ENCODE peak calls at places on chromosomes 1 and 21, in ten cellular contexts. E is HCT116, L is suprapubic skin, M is spleen, A is GM23338, O is transverse colon, J is HepG2, W is H1, Z is Panc1, R is upper lobe of left lung. U is an unnamed sample.

GRCh38 chr1:208988811-208989222 is 594.7 kb upstream of the CAMK1G start:
- DNase-seq in E (no peak), M (no peak), L (no peak), A (no peak), W (no peak), Z (no peak), O (peak; percentile 11), J (no peak), R (no peak), U (no peak)

GRCh38 chr1:182684128-182684828 is at the start of gene RGS8:
- DNase-seq in O (no peak), L (no peak), R (peak; percentile 51), Z (no peak), J (no peak), W (no peak), M (no peak), A (peak; percentile 57), E (no peak), U (no peak)

GRCh38 chr1:77473690-77474089 is 191.9 kb downstream of the AK5 start:
- DNase-seq in M (no peak), E (no peak), R (no peak), Z (peak; percentile 8), L (no peak), J (no peak), W (no peak), O (no peak), A (no peak), U (no peak)

GRCh38 chr1:111565079-111565478 is 54.5 kb upstream of the RAP1A start:
- DNase-seq in M (no peak), Z (no peak), R (no peak), L (no peak), W (no peak), E (no peak), J (no peak), A (no peak), O (no peak), U (no peak)

GRCh38 chr1:6033986-6034749 is 11.5 kb upstream of the KCNAB2 start:
- DNase-seq in J (peak; percentile 49), L (no peak), O (peak; percentile 46), M (peak; percentile 86), E (no peak), W (no peak), Z (no peak), A (peak; percentile 84), R (no peak), U (no peak)

GRCh38 chr21:39696620-39697019 is 48.4 kb upstream of the IGSF5 start:
- DNase-seq in Z (no peak), J (no peak), M (no peak), O (peak; percentile 50), R (no peak), A (no peak), W (no peak), L (no peak), E (no peak), U (no peak)

GRCh38 chr1:214958491-214958890 is 124.0 kb upstream of the KCNK2 start:
- DNase-seq in J (no peak), Z (no peak), O (no peak), E (no peak), L (no peak), R (no peak), M (no peak), W (no peak), A (no peak), U (no peak)

GRCh38 chr1:103111926-103112325 is 3.6 kb upstream of the COL11A1 start:
- DNase-seq in L (no peak), Z (no peak), E (no peak), J (no peak), A (no peak), O (no peak), M (no peak), R (no peak), W (no peak), U (no peak)

GRCh38 chr21:15868940-15869339 is 139.2 kb downstream of the USP25 start:
- DNase-seq in L (no peak), J (no peak), Z (no peak), O (no peak), W (no peak), A (no peak), M (no peak), E (no peak), R (no peak), U (no peak)

GRCh38 chr1:181179980-181180964 is 91.8 kb downstream of the IER5 start:
- DNase-seq in E (no peak), W (no peak), M (no peak), O (no peak), Z (no peak), A (peak; percentile 83), L (peak; percentile 74), R (no peak), J (no peak), U (no peak)

GRCh38 chr1:13774121-13774520 is 74.1 kb downstream of the PRDM2 start:
- DNase-seq in L (no peak), M (no peak), R (no peak), A (no peak), E (no peak), Z (no peak), W (no peak), J (no peak), O (no peak), U (no peak)

GRCh38 chr1:58818075-58818474 is 34.2 kb upstream of the JUN start:
- DNase-seq in A (no peak), J (no peak), M (no peak), R (no peak), W (no peak), E (no peak), L (no peak), Z (peak; percentile 73), O (no peak), U (no peak)

GRCh38 chr1:25117233-25117823 is 115.0 kb downstream of the SYF2 start:
- DNase-seq in R (no peak), O (peak; percentile 59), J (peak; percentile 60), M (no peak), W (peak; percentile 38), Z (no peak), E (peak; percentile 48), L (no peak), A (peak; percentile 84), U (peak; percentile 15)

GRCh38 chr1:50923564-50923963 is 36.5 kb downstream of the FAF1 start:
- DNase-seq in O (no peak), Z (no peak), E (no peak), M (no peak), R (no peak), A (no peak), L (no peak), W (no peak), J (no peak), U (no peak)

GRCh38 chr1:223730471-223730870 is 18.1 kb downstream of the CAPN2 start:
- DNase-seq in J (no peak), L (no peak), A (peak; percentile 49), M (no peak), O (no peak), R (no peak), W (no peak), E (no peak), Z (no peak), U (no peak)

GRCh38 chr1:223731076-223731770 is 18.9 kb downstream of the CAPN2 start:
- DNase-seq in Z (no peak), M (no peak), L (no peak), W (no peak), O (peak; percentile 46), A (no peak), J (no peak), R (no peak), E (no peak), U (no peak)

GRCh38 chr1:223732993-223733798 is 20.9 kb downstream of the CAPN2 start:
- DNase-seq in E (no peak), R (no peak), W (no peak), O (no peak), A (no peak), J (peak; percentile 23), L (no peak), M (no peak), Z (no peak), U (no peak)

GRCh38 chr1:223727541-223727940 is 15.2 kb downstream of the CAPN2 start:
- DNase-seq in W (no peak), O (no peak), E (no peak), Z (no peak), M (no peak), R (no peak), L (no peak), A (no peak), J (no peak), U (no peak)

DNA sequence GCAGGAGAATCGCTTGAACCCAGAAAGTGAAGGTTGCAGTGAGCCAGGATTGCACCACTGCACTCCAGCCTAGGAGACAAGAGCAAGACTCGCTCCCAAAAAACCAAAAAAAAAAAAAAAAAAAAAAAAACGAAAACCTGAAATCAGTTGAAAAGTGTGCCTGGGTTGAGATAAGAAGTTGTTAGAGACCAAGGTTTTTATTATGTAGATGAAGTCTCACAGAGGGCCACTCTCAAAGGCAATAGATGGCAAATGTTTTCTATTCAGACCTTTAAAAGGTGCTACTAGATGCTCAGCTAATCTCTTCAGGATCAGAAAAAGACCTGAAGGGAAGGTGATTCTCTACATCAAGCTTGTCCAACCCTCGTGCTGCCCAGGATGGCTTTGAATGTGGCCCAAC is 17.6 kb downstream of the CAPN2 start:
- DNase-seq in O (no peak), W (no peak), J (no peak), Z (no peak), M (no peak), R (no peak), A (peak; percentile 44), E (no peak), L (no peak), U (no peak)
- TF ChIP-seq POLR2AphosphoS5 in O (no peak), W (no peak), J (no peak), Z (no peak), M (no peak), R (no peak), A (no peak), E (no peak), L (no peak), U (no peak)

GRCh38 chr1:47709302-47710074 is 271.6 kb downstream of the FOXD2 start:
- DNase-seq in M (no peak), Z (no peak), W (no peak), J (no peak), A (peak; percentile 69), R (peak; percentile 87), O (peak; percentile 50), L (peak; percentile 79), E (no peak), U (no peak)
- TF ChIP-seq CTCF in M (peak; percentile 45), Z (peak; percentile 47), W (peak; percentile 34), J (peak; percentile 24), A (peak; percentile 20), R (peak; percentile 34), O (peak; percentile 39), L (no peak), E (peak; percentile 38), U (peak; percentile 23)

GRCh38 chr1:91735266-91735845 is 150.6 kb downstream of the TGFBR3 start:
- DNase-seq in L (no peak), W (no peak), J (peak; percentile 35), R (no peak), M (no peak), E (no peak), O (no peak), Z (no peak), A (no peak), U (no peak)
- H3K4me1 ChIP-seq in L (peaks cover 49% of the 10 kb centered on the region), W (peaks cover 4% of the 10 kb centered on the region), J (peaks cover 45% of the 10 kb centered on the region), R (peaks cover 45% of the 10 kb centered on the region), M (peaks cover 66% of the 10 kb centered on the region), E (peaks cover 63% of the 10 kb centered on the region), O (peaks cover 13% of the 10 kb centered on the region), Z (peaks cover 70% of the 10 kb centered on the region), A (no peaks in the 10 kb centered on the region), U (no peaks in the 10 kb centered on the region)

DNA sequence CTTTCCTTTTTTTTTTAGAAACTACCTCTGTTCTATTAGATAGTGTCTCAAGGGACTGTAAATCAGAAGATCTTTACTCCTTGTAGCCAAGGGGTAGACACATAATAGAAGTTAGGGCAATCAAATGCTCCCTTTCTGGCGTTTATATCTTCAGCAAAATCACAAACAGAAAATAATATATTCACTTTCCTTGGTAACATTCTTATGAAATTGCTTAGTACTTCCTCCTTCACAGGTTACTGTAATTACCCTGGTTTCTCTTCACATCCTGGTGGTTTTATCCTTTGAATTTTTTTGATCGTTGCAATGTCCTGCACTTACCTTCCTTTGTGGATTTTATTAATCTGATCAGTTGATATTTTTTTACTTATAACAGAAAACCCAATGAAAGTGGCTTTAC is 1064.9 kb downstream of the NCAM2 start:
- DNase-seq in R (no peak), E (no peak), Z (no peak), O (no peak), L (no peak), J (no peak), A (no peak), M (no peak), W (no peak), U (no peak)
- TF ChIP-seq POLR2AphosphoS5 in R (no peak), E (no peak), Z (no peak), O (no peak), L (no peak), J (no peak), A (no peak), M (no peak), W (no peak), U (no peak)

U was measured in prostate gland.